ENCODE peak calls at places on chromosome 5, in seven cellular contexts. Q, X, B, Z, E, S and F are unnamed samples.

GRCh38 chr5:106121972-106122605 is 1548.6 kb downstream of the EFNA5 start:
- DNase-seq in Q (peak), X (no peak), B (no peak), Z (no peak), E (no peak), S (no peak), F (no peak)

GRCh38 chr5:171386006-171386671 is 1.5 kb upstream of the NPM1 start:
- DNase-seq in Q (no peak), X (no peak), B (no peak), Z (no peak), E (no peak), S (no peak), F (no peak)

GRCh38 chr5:14143843-14144585 is 872 bp downstream of the TRIO start:
- DNase-seq in Q (peak), X (peak), B (peak), Z (no peak), E (no peak), S (peak), F (no peak)

GRCh38 chr5:1190915-1191314 is 10.5 kb upstream of the SLC6A19 start:
- DNase-seq in Q (no peak), X (no peak), B (no peak), Z (no peak), E (no peak), S (peak), F (no peak)

GRCh38 chr5:88826959-88827585 is 55.9 kb downstream of the MEF2C start:
- DNase-seq in Q (peak), X (no peak), B (peak), Z (peak), E (no peak), S (peak), F (peak)

GRCh38 chr5:110085826-110086225 is 396.1 kb downstream of the MAN2A1 start:
- DNase-seq in Q (no peak), X (no peak), B (no peak), Z (no peak), E (no peak), S (no peak), F (no peak)

GRCh38 chr5:61082516-61083280 is 79.6 kb downstream of the SMIM15 start:
- DNase-seq in Q (no peak), X (no peak), B (peak), Z (no peak), E (peak), S (no peak), F (no peak)

GRCh38 chr5:168224110-168224509 is 67.3 kb upstream of the WWC1 start:
- DNase-seq in Q (no peak), X (no peak), B (no peak), Z (no peak), E (no peak), S (no peak), F (no peak)

GRCh38 chr5:150779397-150780179 is 1.0 kb downstream of the SMIM3 start:
- DNase-seq in Q (no peak), X (no peak), B (peak), Z (no peak), E (no peak), S (no peak), F (no peak)

GRCh38 chr5:72470817-72471216 is 36.4 kb downstream of the ZNF366 start:
- DNase-seq in Q (peak), X (no peak), B (peak), Z (peak), E (no peak), S (no peak), F (no peak)

GRCh38 chr5:178249191-178249989 is 16.8 kb upstream of the PHYKPL start:
- DNase-seq in Q (peak), X (no peak), B (peak), Z (no peak), E (peak), S (peak), F (no peak)

GRCh38 chr5:42858709-42859108 is 47.0 kb upstream of the SELENOP start:
- DNase-seq in Q (no peak), X (peak), B (no peak), Z (no peak), E (no peak), S (no peak), F (no peak)

GRCh38 chr5:123438244-123438643 is 15.0 kb upstream of the CEP120 start:
- DNase-seq in Q (no peak), X (no peak), B (no peak), Z (no peak), E (no peak), S (no peak), F (no peak)

GRCh38 chr5:143431789-143432188 is 28.3 kb upstream of the NR3C1 start:
- DNase-seq in Q (no peak), X (no peak), B (no peak), Z (no peak), E (no peak), S (no peak), F (no peak)

GRCh38 chr5:2917093-2917492 is 165.6 kb upstream of the IRX2 start:
- DNase-seq in Q (no peak), X (no peak), B (no peak), Z (no peak), E (no peak), S (no peak), F (no peak)

GRCh38 chr5:134406390-134406789 is 5.3 kb downstream of the CDKN2AIPNL start:
- DNase-seq in Q (peak), X (no peak), B (peak), Z (no peak), E (peak), S (no peak), F (no peak)

GRCh38 chr5:74639538-74640449 is 734 bp downstream of the ENC1 start:
- DNase-seq in Q (peak), X (no peak), B (peak), Z (no peak), E (no peak), S (peak), F (peak)

GRCh38 chr5:141338538-141339306 is at the start of gene PCDHGA2:
- DNase-seq in Q (peak), X (no peak), B (peak), Z (peak), E (peak), S (no peak), F (no peak)

GRCh38 chr5:9557696-9558095 is 11.8 kb upstream of the SEMA5A start:
- DNase-seq in Q (no peak), X (no peak), B (no peak), Z (peak), E (no peak), S (no peak), F (no peak)